ENCODE peak calls at places on chromosomes 1 and 21, in four cellular contexts. One of them, this sample, is unnamed.

GRCh38 chr1:169460193-169460833 is 25.4 kb downstream of the SLC19A2 start:
- DNase-seq in neural progenitor cell: no peak
- DNase-seq in fibroblast of lung: peak
- DNase-seq in PC-3: no peak
- DNase-seq in this sample: peak

GRCh38 chr1:214542275-214543199 is 8.9 kb downstream of the PTPN14 start:
- DNase-seq in neural progenitor cell: no peak
- DNase-seq in fibroblast of lung: no peak
- DNase-seq in PC-3: no peak
- DNase-seq in this sample: no peak

GRCh38 chr1:245888809-245889208 is 618.3 kb downstream of the SMYD3 start:
- DNase-seq in neural progenitor cell: peak
- DNase-seq in fibroblast of lung: peak
- DNase-seq in PC-3: peak
- DNase-seq in this sample: peak

GRCh38 chr1:173410133-173410793 is 66.9 kb upstream of the PRDX6 start:
- DNase-seq in neural progenitor cell: no peak
- DNase-seq in fibroblast of lung: peak
- DNase-seq in PC-3: peak
- DNase-seq in this sample: peak

GRCh38 chr1:92184632-92185031 is 33.1 kb upstream of the C1orf146 start:
- DNase-seq in fibroblast of lung: peak
- DNase-seq in neural progenitor cell: no peak
- DNase-seq in PC-3: peak
- DNase-seq in this sample: peak

GRCh38 chr1:214573386-214574358 is 22.3 kb upstream of the PTPN14 start:
- DNase-seq in neural progenitor cell: no peak
- DNase-seq in PC-3: no peak
- DNase-seq in fibroblast of lung: peak
- DNase-seq in this sample: peak

GRCh38 chr1:93874025-93874651 is 4.9 kb downstream of the DNTTIP2 start:
- DNase-seq in PC-3: peak
- DNase-seq in neural progenitor cell: peak
- DNase-seq in fibroblast of lung: peak
- DNase-seq in this sample: peak

GRCh38 chr1:48025076-48025475 is 27.9 kb upstream of the TRABD2B start:
- DNase-seq in neural progenitor cell: peak
- DNase-seq in PC-3: no peak
- DNase-seq in fibroblast of lung: no peak
- DNase-seq in this sample: no peak

GRCh38 chr1:155553349-155553748 is 9.3 kb downstream of the ASH1L start:
- DNase-seq in fibroblast of lung: no peak
- DNase-seq in neural progenitor cell: no peak
- DNase-seq in PC-3: no peak
- DNase-seq in this sample: no peak

GRCh38 chr1:44035726-44036408 is 4.6 kb upstream of the SLC6A9 start:
- DNase-seq in fibroblast of lung: peak
- DNase-seq in PC-3: no peak
- DNase-seq in neural progenitor cell: peak
- DNase-seq in this sample: peak

GRCh38 chr21:36473203-36473602 is 6.7 kb downstream of the CLDN14 start:
- DNase-seq in neural progenitor cell: no peak
- DNase-seq in PC-3: no peak
- DNase-seq in fibroblast of lung: no peak
- DNase-seq in this sample: no peak

GRCh38 chr21:23936224-23936623 is 1671.1 kb downstream of the MRPL39 start:
- DNase-seq in PC-3: peak
- DNase-seq in fibroblast of lung: peak
- DNase-seq in neural progenitor cell: peak
- DNase-seq in this sample: no peak

GRCh38 chr1:29502225-29502755 is 266.0 kb downstream of the PTPRU start:
- DNase-seq in fibroblast of lung: no peak
- DNase-seq in neural progenitor cell: no peak
- DNase-seq in PC-3: no peak
- DNase-seq in this sample: no peak

GRCh38 chr1:226781937-226782609 is 43.0 kb upstream of the ITPKB start:
- DNase-seq in PC-3: no peak
- DNase-seq in fibroblast of lung: no peak
- DNase-seq in neural progenitor cell: no peak
- DNase-seq in this sample: no peak

GRCh38 chr1:48683878-48684277 is 92.8 kb downstream of the BEND5 start:
- DNase-seq in fibroblast of lung: no peak
- DNase-seq in PC-3: no peak
- DNase-seq in neural progenitor cell: no peak
- DNase-seq in this sample: no peak

GRCh38 chr1:190067592-190067991 is 410.1 kb downstream of the BRINP3 start:
- DNase-seq in neural progenitor cell: no peak
- DNase-seq in fibroblast of lung: peak
- DNase-seq in PC-3: peak
- DNase-seq in this sample: no peak

GRCh38 chr1:39080269-39080826 is 54.2 kb downstream of the NDUFS5 start:
- DNase-seq in neural progenitor cell: no peak
- DNase-seq in fibroblast of lung: no peak
- DNase-seq in PC-3: no peak
- DNase-seq in this sample: no peak

GRCh38 chr1:39082811-39083576 is 56.8 kb downstream of the NDUFS5 start:
- DNase-seq in neural progenitor cell: no peak
- DNase-seq in fibroblast of lung: no peak
- DNase-seq in PC-3: no peak
- DNase-seq in this sample: no peak

GRCh38 chr1:39082140-39082799 is 56.1 kb downstream of the NDUFS5 start:
- DNase-seq in neural progenitor cell: peak
- DNase-seq in fibroblast of lung: no peak
- DNase-seq in PC-3: no peak
- DNase-seq in this sample: no peak

GRCh38 chr1:39081266-39082139 is 55.4 kb downstream of the NDUFS5 start:
- DNase-seq in PC-3: peak
- DNase-seq in fibroblast of lung: peak
- DNase-seq in neural progenitor cell: no peak
- DNase-seq in this sample: peak

GRCh38 chr1:39080884-39081265 is 54.7 kb downstream of the NDUFS5 start:
- DNase-seq in fibroblast of lung: no peak
- DNase-seq in PC-3: no peak
- DNase-seq in neural progenitor cell: peak
- DNase-seq in this sample: no peak
- TF ChIP-seq EZH2 in fibroblast of lung: no peak
- TF ChIP-seq EZH2 in PC-3: no peak
- TF ChIP-seq EZH2 in neural progenitor cell: no peak
- TF ChIP-seq EZH2 in this sample: no peak

DNA sequence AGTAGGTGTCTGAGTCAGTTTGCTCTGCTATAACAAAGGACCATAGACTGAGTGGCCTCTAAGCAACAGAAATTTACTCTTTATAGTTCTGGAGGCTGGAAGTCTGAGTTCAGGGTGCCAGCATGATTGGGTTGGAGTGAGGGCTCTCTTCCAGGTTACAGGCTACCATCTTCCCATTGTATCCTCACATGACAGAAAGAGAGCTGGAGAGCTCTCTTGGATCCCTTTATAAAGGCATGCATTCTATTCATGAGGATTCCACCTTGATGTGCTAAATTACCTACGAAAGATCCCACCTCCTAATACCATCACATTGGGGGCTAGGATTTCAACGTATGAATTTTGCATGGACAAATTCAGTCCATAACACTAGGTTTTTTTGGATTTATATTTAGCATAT is 79.6 kb downstream of the LTN1 start:
- DNase-seq in neural progenitor cell: no peak
- DNase-seq in PC-3: no peak
- DNase-seq in fibroblast of lung: no peak
- DNase-seq in this sample: no peak
- TF ChIP-seq EZH2 in neural progenitor cell: no peak
- TF ChIP-seq EZH2 in PC-3: no peak
- TF ChIP-seq EZH2 in fibroblast of lung: no peak
- TF ChIP-seq EZH2 in this sample: no peak

GRCh38 chr1:203304919-203305808 is at the start of gene BTG2:
- DNase-seq in fibroblast of lung: peak
- DNase-seq in PC-3: peak
- DNase-seq in neural progenitor cell: peak
- DNase-seq in this sample: peak

GRCh38 chr1:203307690-203308126 is 2.4 kb downstream of the BTG2 start:
- DNase-seq in PC-3: no peak
- DNase-seq in neural progenitor cell: peak
- DNase-seq in fibroblast of lung: no peak
- DNase-seq in this sample: no peak

GRCh38 chr1:203305809-203306088 is 430 bp downstream of the BTG2 start:
- DNase-seq in neural progenitor cell: no peak
- DNase-seq in fibroblast of lung: no peak
- DNase-seq in PC-3: no peak
- DNase-seq in this sample: peak

GRCh38 chr1:203306970-203307541 is 1.7 kb downstream of the BTG2 start:
- DNase-seq in fibroblast of lung: peak
- DNase-seq in neural progenitor cell: peak
- DNase-seq in PC-3: no peak
- DNase-seq in this sample: no peak

DNA sequence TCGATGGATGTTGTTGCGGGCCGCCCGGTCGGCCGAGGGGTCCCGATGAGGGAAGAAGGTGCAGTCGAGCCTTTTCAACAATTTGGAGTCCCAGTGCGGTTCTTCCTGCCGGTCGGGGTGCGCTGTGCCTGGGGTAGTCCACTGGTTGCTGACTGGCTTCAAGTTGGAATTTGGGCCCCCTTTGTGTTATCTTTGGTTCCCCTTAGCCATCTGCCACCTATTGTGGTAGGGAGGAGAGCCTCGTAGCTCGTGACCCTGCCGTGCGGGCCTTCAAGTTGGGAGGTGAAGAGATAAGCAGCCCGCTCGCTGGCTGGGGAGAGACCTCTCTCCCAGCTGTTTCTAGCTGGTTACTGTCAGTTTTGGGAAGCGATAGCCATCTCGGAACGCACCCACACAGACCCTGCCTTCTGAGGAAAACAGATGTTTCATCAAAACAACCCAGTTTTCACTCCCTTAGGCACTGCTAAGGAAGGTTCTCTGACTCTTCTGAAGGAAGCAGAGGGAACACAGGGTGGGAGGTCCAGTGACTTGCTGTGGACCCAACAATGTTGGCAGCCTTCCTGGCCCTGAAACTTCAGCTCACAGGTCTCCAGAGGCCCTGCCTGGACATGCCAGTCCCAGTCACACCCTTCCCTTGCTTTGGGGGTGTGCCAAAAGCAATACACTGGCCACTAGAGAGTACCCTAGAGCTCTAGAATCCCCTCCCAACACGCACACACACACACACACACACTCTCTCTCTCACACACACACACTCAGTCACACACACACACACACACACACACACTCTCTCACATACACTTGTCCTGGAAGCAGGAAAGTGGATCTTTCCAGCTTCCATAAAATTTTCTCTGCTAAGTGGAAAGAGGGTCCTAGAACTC is 1.0 kb downstream of the BTG2 start:
- DNase-seq in fibroblast of lung: peak
- DNase-seq in PC-3: peak
- DNase-seq in neural progenitor cell: peak
- DNase-seq in this sample: peak
- TF ChIP-seq EZH2 in fibroblast of lung: no peak
- TF ChIP-seq EZH2 in PC-3: no peak
- TF ChIP-seq EZH2 in neural progenitor cell: no peak
- TF ChIP-seq EZH2 in this sample: no peak

GRCh38 chr1:206506803-206507394 is 432 bp upstream of the RASSF5 start:
- DNase-seq in PC-3: no peak
- DNase-seq in fibroblast of lung: no peak
- DNase-seq in neural progenitor cell: peak
- DNase-seq in this sample: no peak
- TF ChIP-seq EZH2 in PC-3: no peak
- TF ChIP-seq EZH2 in fibroblast of lung: peak
- TF ChIP-seq EZH2 in neural progenitor cell: peak
- TF ChIP-seq EZH2 in this sample: no peak

GRCh38 chr1:183116416-183116815 is 69.6 kb upstream of the LAMC2 start:
- DNase-seq in fibroblast of lung: no peak
- DNase-seq in neural progenitor cell: no peak
- DNase-seq in PC-3: no peak
- DNase-seq in this sample: no peak
- TF ChIP-seq EZH2 in fibroblast of lung: no peak
- TF ChIP-seq EZH2 in neural progenitor cell: no peak
- TF ChIP-seq EZH2 in PC-3: no peak
- TF ChIP-seq EZH2 in this sample: no peak

DNA sequence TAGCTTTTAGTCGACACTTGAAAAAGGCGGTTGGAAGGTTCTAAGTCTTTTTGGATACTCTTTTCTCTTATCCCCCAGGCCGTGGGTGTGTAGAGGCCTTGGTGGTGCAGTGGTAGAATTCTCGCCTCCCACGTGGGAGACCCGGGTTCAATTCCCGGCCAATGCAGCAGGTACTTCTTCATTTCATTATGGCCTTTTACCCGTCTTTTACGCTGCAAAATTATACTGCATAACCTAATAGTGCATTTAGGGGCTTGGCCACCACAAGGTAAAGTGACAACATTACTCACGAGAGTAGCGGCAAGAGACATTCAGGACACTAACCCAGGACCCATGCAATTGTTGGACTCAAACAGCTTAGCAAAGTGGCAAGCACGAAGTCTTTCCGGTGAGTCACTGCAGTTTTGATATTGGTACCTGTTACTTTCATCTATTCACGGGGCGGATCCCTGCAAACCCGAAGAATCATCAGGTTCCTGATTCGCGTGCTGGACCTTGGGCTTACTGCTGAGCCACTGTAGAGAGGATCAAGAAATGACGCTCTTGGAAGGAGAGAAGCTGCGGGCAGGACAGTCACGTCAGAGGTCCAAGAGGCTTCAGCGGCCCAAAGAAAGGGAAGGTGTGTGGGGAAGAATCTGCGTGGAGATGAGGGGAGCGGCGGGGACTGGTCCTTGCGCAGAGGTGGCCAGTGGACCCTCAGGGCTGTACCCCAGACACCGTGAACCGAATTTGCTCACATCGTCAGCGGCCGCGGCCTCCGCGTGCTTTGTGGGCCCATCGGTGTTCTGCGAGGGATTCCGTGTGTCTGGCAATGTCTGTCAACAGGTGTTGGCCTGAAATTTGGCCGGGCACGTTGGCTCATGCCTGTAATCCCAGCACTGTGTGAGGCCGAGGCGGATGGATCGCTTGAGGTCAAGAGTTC is 12.9 kb upstream of the RNU1-4 start:
- DNase-seq in fibroblast of lung: peak
- DNase-seq in neural progenitor cell: peak
- DNase-seq in PC-3: peak
- DNase-seq in this sample: peak
- TF ChIP-seq EZH2 in fibroblast of lung: no peak
- TF ChIP-seq EZH2 in neural progenitor cell: no peak
- TF ChIP-seq EZH2 in PC-3: no peak
- TF ChIP-seq EZH2 in this sample: no peak

GRCh38 chr1:157993179-157994080 is at the start of gene KIRREL1:
- DNase-seq in fibroblast of lung: peak
- DNase-seq in PC-3: peak
- DNase-seq in neural progenitor cell: peak
- DNase-seq in this sample: peak
- TF ChIP-seq EZH2 in fibroblast of lung: no peak
- TF ChIP-seq EZH2 in PC-3: no peak
- TF ChIP-seq EZH2 in neural progenitor cell: no peak
- TF ChIP-seq EZH2 in this sample: no peak

GRCh38 chr21:46161800-46162592 is 6.6 kb upstream of the FTCD start:
- DNase-seq in neural progenitor cell: peak
- DNase-seq in fibroblast of lung: no peak
- DNase-seq in PC-3: no peak
- DNase-seq in this sample: no peak
- TF ChIP-seq EZH2 in neural progenitor cell: no peak
- TF ChIP-seq EZH2 in fibroblast of lung: no peak
- TF ChIP-seq EZH2 in PC-3: no peak
- TF ChIP-seq EZH2 in this sample: no peak

GRCh38 chr1:11482904-11483479 is 4.0 kb downstream of the DISP3 start:
- DNase-seq in PC-3: no peak
- DNase-seq in fibroblast of lung: no peak
- DNase-seq in neural progenitor cell: no peak
- DNase-seq in this sample: no peak
- TF ChIP-seq EZH2 in PC-3: no peak
- TF ChIP-seq EZH2 in fibroblast of lung: no peak
- TF ChIP-seq EZH2 in neural progenitor cell: no peak
- TF ChIP-seq EZH2 in this sample: no peak

This sample was measured in GM23248.